ENCODE peak calls at places on chromosomes 5 and 9, in five cellular contexts. K is IMR-90, W is M059J, I is kidney tubule cell, O is AG20443. U is an unnamed sample.

GRCh38 chr5:2582106-2582505 is 169.4 kb downstream of the IRX2 start:
- DNase-seq in O (peak; percentile 3), W (no peak), K (no peak), I (no peak), U (peak; percentile 47)

GRCh38 chr5:13866792-13867191 is 77.7 kb downstream of the DNAH5 start:
- DNase-seq in W (peak; percentile 55), O (peak; percentile 50), K (peak; percentile 41), I (peak; percentile 46), U (no peak)

GRCh38 chr5:111859533-111860270 is 102.7 kb upstream of the NREP start:
- DNase-seq in W (peak; percentile 74), O (peak; percentile 24), K (peak; percentile 91), I (peak; percentile 26), U (no peak)

GRCh38 chr5:138952962-138953361 is 77.8 kb upstream of the LRRTM2 start:
- DNase-seq in K (no peak), W (no peak), O (no peak), I (no peak), U (no peak)

GRCh38 chr9:111897831-111898144 is 1.2 kb downstream of the UGCG start:
- DNase-seq in O (no peak), I (no peak), W (no peak), K (no peak), U (no peak)

GRCh38 chr9:98334796-98335195 is 79.3 kb upstream of the TBC1D2 start:
- DNase-seq in O (no peak), K (no peak), W (peak; percentile 60), I (peak; percentile 33), U (no peak)

GRCh38 chr5:76413746-76414145 is 10.7 kb downstream of the IQGAP2 start:
- DNase-seq in K (no peak), I (no peak), O (no peak), W (no peak), U (no peak)

GRCh38 chr9:113293285-113293874 is 9.8 kb downstream of the RNF183 start:
- DNase-seq in K (peak; percentile 65), I (no peak), O (no peak), W (no peak), U (no peak)

GRCh38 chr5:116652903-116653302 is 78.3 kb upstream of the SEMA6A start:
- DNase-seq in O (no peak), K (no peak), W (no peak), I (no peak), U (no peak)